ENCODE peak calls at places on chromosome 7, in eight cellular contexts. K is left lobe of liver, U is CD14-positive monocyte, J is T-helper 22 cell, D is hypothalamus, F is BE2C, T is OCI-LY7, G is HT-29. W is an unnamed sample.
A peak's percentile ranks its signal among the peaks of the same experiment; 100 is the strongest.

GRCh38 chr7:79334841-79335240 is 118.6 kb downstream of the MAGI2 start:
- DNase-seq in K (no peak), U (no peak), J (no peak), D (no peak), F (no peak), T (no peak), G (no peak), W (no peak)

GRCh38 chr7:140475747-140476333 is 3.5 kb downstream of the MKRN1 start:
- DNase-seq in K (no peak), U (no peak), J (no peak), D (no peak), F (peak; percentile 55), T (peak; percentile 68), G (peak; percentile 79), W (peak; percentile 85)

GRCh38 chr7:137715101-137715500 is 131.7 kb downstream of the DGKI start:
- DNase-seq in K (no peak), U (no peak), J (no peak), D (no peak), F (no peak), T (no peak), G (no peak), W (no peak)

GRCh38 chr7:379456-380225 is 89.7 kb downstream of the FOXL3 start:
- DNase-seq in K (peak; percentile 40), U (no peak), J (no peak), D (no peak), F (no peak), T (no peak), G (no peak), W (no peak)

GRCh38 chr7:104552102-104552501 is 223.7 kb downstream of the LHFPL3 start:
- DNase-seq in K (no peak), U (no peak), J (no peak), D (peak; percentile 1), F (no peak), T (peak; percentile 37), G (peak; percentile 80), W (peak; percentile 56)

GRCh38 chr7:46930336-46930735 is 651.6 kb downstream of the TNS3 start:
- DNase-seq in K (no peak), U (no peak), J (no peak), D (no peak), F (no peak), T (no peak), G (peak; percentile 72), W (no peak)

GRCh38 chr7:101717986-101718746 is 89.1 kb upstream of the MYL10 start:
- DNase-seq in K (no peak), U (peak; percentile 98), J (no peak), D (no peak), F (no peak), T (no peak), G (no peak), W (no peak)

GRCh38 chr7:42677751-42678231 is 234.1 kb downstream of the C7orf25 start:
- DNase-seq in K (no peak), U (no peak), J (no peak), D (no peak), F (no peak), T (no peak), G (no peak), W (no peak)

W was measured in NAMALWA.